ENCODE peak calls at places on chromosome 21, in ten cellular contexts. H, N, I, J, A, L, W, K, M and B are unnamed samples.

GRCh38 chr21:43734830-43735229 is 15.9 kb downstream of the PDXK start:
- DNase-seq in L (no peak), M (no peak), K (peak), W (no peak), A (no peak), H (no peak), J (no peak), I (no peak), N (no peak), B (peak)

GRCh38 chr21:17976139-17976538 is 157.0 kb upstream of the C21orf91 start:
- DNase-seq in M (no peak), L (no peak), H (no peak), I (no peak), N (no peak), J (no peak), W (no peak), K (no peak), A (peak), B (no peak)

GRCh38 chr21:32494946-32495703 is 82.6 kb downstream of the EVA1C start:
- DNase-seq in A (peak), K (no peak), M (peak), W (no peak), L (peak), H (peak), J (no peak), I (peak), N (no peak), B (no peak)

GRCh38 chr21:33217168-33217567 is 12.6 kb upstream of the IFNAR2 start:
- DNase-seq in A (no peak), H (no peak), W (no peak), N (no peak), L (no peak), K (no peak), M (no peak), I (no peak), J (no peak), B (no peak)

GRCh38 chr21:19522384-19522783 is 1118.8 kb upstream of the TMPRSS15 start:
- DNase-seq in K (no peak), W (no peak), L (no peak), M (no peak), H (no peak), J (no peak), N (no peak), I (no peak), A (no peak), B (no peak)

GRCh38 chr21:33027401-33028185 is 1.9 kb downstream of the OLIG2 start:
- DNase-seq in A (no peak), N (no peak), H (no peak), K (no peak), J (no peak), L (no peak), I (no peak), M (no peak), W (no peak), B (no peak)

GRCh38 chr21:32585970-32586369 is 647 bp upstream of the TCP10L start:
- DNase-seq in N (no peak), J (no peak), M (no peak), I (no peak), L (no peak), W (no peak), K (no peak), H (no peak), A (no peak), B (no peak)

GRCh38 chr21:30337644-30338170 is at the start of gene KRTAP27-1:
- DNase-seq in W (no peak), M (no peak), L (no peak), H (no peak), J (no peak), I (no peak), K (no peak), N (no peak), A (no peak), B (no peak)

GRCh38 chr21:32687946-32688345 is 39.9 kb downstream of the SYNJ1 start:
- DNase-seq in J (no peak), L (no peak), H (no peak), N (peak), I (no peak), A (no peak), M (no peak), W (no peak), K (no peak), B (no peak)

GRCh38 chr21:29005696-29006095 is 13.0 kb upstream of the LTN1 start:
- DNase-seq in J (no peak), L (no peak), A (no peak), W (no peak), M (no peak), I (no peak), H (no peak), K (no peak), N (no peak), B (no peak)

GRCh38 chr21:33924766-33925100 is 9.1 kb upstream of the ATP5PO start:
- DNase-seq in M (no peak), L (no peak), H (no peak), N (no peak), K (no peak), W (no peak), I (no peak), A (no peak), J (no peak), B (no peak)

GRCh38 chr21:33290441-33290840 is 24.3 kb downstream of the IL10RB start:
- DNase-seq in W (no peak), A (no peak), L (no peak), I (no peak), K (no peak), H (no peak), J (no peak), N (no peak), M (no peak), B (no peak)

GRCh38 chr21:30719401-30719800 is 824 bp upstream of the KRTAP21-3 start:
- DNase-seq in A (no peak), N (no peak), J (no peak), H (no peak), L (no peak), I (no peak), W (no peak), K (no peak), M (no peak), B (no peak)

GRCh38 chr21:22941779-22942178 is 1943.6 kb downstream of the NCAM2 start:
- DNase-seq in W (no peak), H (no peak), L (no peak), I (no peak), N (no peak), M (no peak), J (no peak), A (no peak), K (no peak), B (no peak)

GRCh38 chr21:14120091-14120734 is 90.5 kb downstream of the LIPI start:
- DNase-seq in W (no peak), I (peak), M (no peak), N (peak), H (no peak), A (peak), J (peak), K (no peak), L (no peak), B (no peak)

GRCh38 chr21:29448766-29449165 is 150.0 kb downstream of the BACH1 start:
- DNase-seq in A (no peak), M (no peak), N (no peak), K (no peak), H (no peak), I (no peak), W (no peak), J (no peak), L (no peak), B (no peak)

GRCh38 chr21:28240586-28240985 is 752.1 kb downstream of the LTN1 start:
- DNase-seq in H (peak), K (no peak), J (no peak), A (peak), W (no peak), I (no peak), L (no peak), N (no peak), M (no peak), B (no peak)

GRCh38 chr21:27154451-27155129 is 187.7 kb upstream of the ADAMTS5 start:
- DNase-seq in N (no peak), H (no peak), W (no peak), L (no peak), K (no peak), I (no peak), J (no peak), A (no peak), M (no peak), B (peak)

GRCh38 chr21:29187939-29188338 is 57.5 kb downstream of the MAP3K7CL start:
- DNase-seq in H (peak), M (peak), A (peak), L (peak), W (no peak), K (no peak), N (no peak), J (no peak), I (peak), B (peak)

GRCh38 chr21:32308696-32309095 is 10.0 kb downstream of the MRAP start:
- DNase-seq in K (no peak), L (no peak), H (no peak), M (no peak), A (no peak), I (peak), W (no peak), J (no peak), N (no peak), B (no peak)

GRCh38 chr21:15037894-15038293 is 26.9 kb downstream of the NRIP1 start:
- DNase-seq in J (no peak), A (no peak), L (no peak), K (no peak), N (no peak), W (no peak), H (no peak), I (no peak), M (no peak), B (no peak)

GRCh38 chr21:40832316-40832715 is 14.6 kb downstream of the DSCAM start:
- DNase-seq in K (no peak), A (no peak), N (no peak), I (no peak), H (no peak), W (no peak), J (no peak), L (no peak), M (no peak), B (no peak)

GRCh38 chr21:14482165-14482564 is 64.0 kb downstream of the SAMSN1 start:
- DNase-seq in A (no peak), W (peak), N (peak), L (no peak), H (no peak), J (no peak), I (no peak), K (no peak), M (no peak), B (no peak)

GRCh38 chr21:33828577-33828976 is 87.0 kb downstream of the ATP5PO start:
- DNase-seq in A (no peak), W (no peak), K (no peak), J (no peak), L (no peak), N (no peak), M (no peak), H (no peak), I (no peak), B (no peak)

GRCh38 chr21:41160036-41160435 is 7.9 kb upstream of the BACE2 start:
- DNase-seq in N (no peak), H (no peak), J (no peak), L (no peak), A (no peak), K (no peak), I (no peak), M (no peak), W (no peak), B (no peak)

GRCh38 chr21:38401527-38401926 is 96.8 kb downstream of the ERG start:
- DNase-seq in K (no peak), W (no peak), J (no peak), L (no peak), A (no peak), I (no peak), M (no peak), N (no peak), H (no peak), B (no peak)

GRCh38 chr21:38400195-38400695 is 98.0 kb downstream of the ERG start:
- DNase-seq in A (no peak), J (no peak), H (no peak), W (no peak), N (no peak), K (no peak), I (no peak), L (no peak), M (no peak), B (no peak)

GRCh38 chr21:38402795-38403194 is 95.5 kb downstream of the ERG start:
- DNase-seq in K (no peak), N (no peak), I (no peak), J (no peak), M (no peak), W (no peak), H (no peak), L (no peak), A (no peak), B (no peak)

GRCh38 chr21:38402291-38402690 is 96.0 kb downstream of the ERG start:
- DNase-seq in H (no peak), I (no peak), K (no peak), N (no peak), J (no peak), A (no peak), L (no peak), W (no peak), M (no peak), B (no peak)

DNA sequence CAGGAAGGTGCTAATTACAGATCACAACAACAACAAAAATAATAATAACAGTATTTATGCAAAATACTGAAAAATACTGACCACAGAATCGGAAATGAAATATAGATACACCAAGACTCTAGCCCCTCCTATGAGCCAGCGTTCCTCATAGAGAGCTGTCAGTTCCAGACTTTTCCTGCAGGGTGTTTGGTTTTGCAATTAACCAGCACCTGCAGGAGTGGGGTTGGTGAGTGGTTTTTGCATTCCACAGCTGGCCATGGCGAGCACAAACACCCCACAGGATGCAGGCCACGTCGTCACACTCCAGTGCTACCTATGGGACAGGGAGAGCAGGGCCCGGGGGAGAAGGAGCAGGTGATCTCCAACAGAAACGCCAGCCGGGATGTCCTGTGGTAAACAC is 94.1 kb downstream of the ERG start:
- DNase-seq in J (no peak), I (no peak), A (no peak), W (no peak), K (no peak), N (no peak), H (no peak), L (no peak), M (no peak), B (no peak)
- TF ChIP-seq CTCF in J (peak), I (no peak), A (no peak), W (no peak), K (no peak), N (no peak), H (peak), L (no peak), M (no peak), B (no peak)

GRCh38 chr21:16095005-16095404 is 365.2 kb downstream of the USP25 start:
- DNase-seq in J (no peak), A (no peak), H (no peak), W (no peak), L (no peak), K (no peak), N (no peak), M (no peak), I (no peak), B (no peak)
- H3K4me3 ChIP-seq in J (no peak), A (no peak), H (no peak), W (no peak), L (no peak), K (no peak), N (no peak), M (no peak), I (no peak), B (no peak)

GRCh38 chr21:42308161-42308913 is 6.9 kb downstream of the TFF3 start:
- DNase-seq in K (no peak), M (no peak), H (no peak), A (no peak), N (no peak), W (no peak), J (no peak), L (no peak), I (no peak), B (no peak)

GRCh38 chr21:42309753-42310213 is 5.4 kb downstream of the TFF3 start:
- DNase-seq in L (no peak), W (no peak), H (peak), M (no peak), N (peak), I (peak), K (no peak), A (peak), J (no peak), B (peak)

GRCh38 chr21:42310411-42311001 is 4.7 kb downstream of the TFF3 start:
- DNase-seq in K (no peak), A (no peak), M (no peak), I (no peak), L (no peak), J (no peak), H (no peak), W (no peak), N (no peak), B (no peak)

GRCh38 chr21:42307106-42307505 is 8.1 kb downstream of the TFF3 start:
- DNase-seq in L (no peak), N (no peak), W (no peak), M (no peak), A (no peak), K (no peak), I (no peak), J (no peak), H (no peak), B (no peak)

DNA sequence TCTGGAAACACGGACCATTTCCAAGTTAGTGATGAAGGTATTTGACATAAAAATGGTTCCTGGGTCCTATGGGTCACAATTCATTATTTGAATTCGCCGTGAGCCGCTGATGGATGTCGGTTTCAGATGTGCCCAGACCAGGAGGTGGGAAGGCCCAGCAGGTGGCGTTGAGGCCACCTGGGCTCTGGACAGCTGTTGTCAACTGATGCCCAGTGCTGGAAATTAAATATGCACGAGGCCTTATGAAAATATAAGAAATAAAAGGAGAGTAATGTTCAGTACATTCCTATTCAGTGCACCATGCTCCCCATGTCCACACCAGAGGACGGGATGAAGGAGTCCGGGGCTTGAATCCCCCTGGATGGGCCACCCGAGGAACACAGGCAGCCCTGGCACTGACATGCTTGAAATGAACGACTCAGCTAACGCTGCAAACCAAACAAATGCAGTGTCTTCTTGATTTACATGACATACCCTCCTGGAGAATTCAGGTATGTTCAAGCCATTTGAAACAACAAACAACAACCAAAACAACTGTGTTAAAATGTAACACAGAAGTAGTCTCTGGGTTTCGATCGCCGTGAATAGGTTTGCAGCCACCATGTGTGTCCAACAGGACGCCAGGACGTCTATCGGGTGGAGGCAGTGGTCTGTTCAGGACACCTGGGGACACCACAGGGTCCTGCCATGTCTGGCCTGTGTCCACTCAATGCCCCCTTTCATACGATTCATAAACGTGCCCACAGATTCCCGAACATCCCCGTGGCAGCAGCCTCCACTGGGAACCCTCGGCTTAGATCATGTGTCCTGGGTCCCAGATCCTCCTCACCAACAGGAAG is 6.1 kb downstream of the TFF3 start:
- DNase-seq in A (no peak), J (no peak), N (no peak), M (no peak), W (no peak), L (no peak), I (no peak), K (no peak), H (no peak), B (no peak)
- TF ChIP-seq CTCF in A (no peak), J (peak), N (no peak), M (no peak), W (no peak), L (no peak), I (no peak), K (no peak), H (no peak), B (no peak)

GRCh38 chr21:37435719-37436118 is 69.1 kb downstream of the DYRK1A start:
- DNase-seq in N (no peak), H (no peak), A (no peak), J (no peak), W (no peak), K (no peak), M (no peak), I (no peak), L (no peak), B (no peak)
- H3K4me3 ChIP-seq in N (no peak), H (no peak), A (no peak), J (no peak), W (peak), K (peak), M (peak), I (no peak), L (no peak), B (no peak)

GRCh38 chr21:44845418-44846200 is 27.7 kb upstream of the SUMO3 start:
- DNase-seq in H (no peak), A (peak), W (peak), K (no peak), J (no peak), N (peak), M (peak), L (no peak), I (peak), B (no peak)

GRCh38 chr21:44847261-44848056 is 26.0 kb downstream of the PTTG1IP start:
- DNase-seq in J (no peak), A (no peak), N (no peak), W (no peak), H (no peak), M (no peak), L (no peak), K (no peak), I (no peak), B (no peak)

GRCh38 chr21:44846485-44847260 is 26.8 kb downstream of the PTTG1IP start:
- DNase-seq in J (no peak), W (no peak), M (peak), I (peak), H (peak), A (peak), K (peak), N (peak), L (no peak), B (no peak)

GRCh38 chr21:44844256-44844655 is 26.4 kb upstream of the SUMO3 start:
- DNase-seq in W (no peak), N (no peak), L (no peak), J (no peak), I (no peak), A (no peak), M (no peak), H (no peak), K (no peak), B (no peak)

GRCh38 chr21:44846201-44846484 is 27.3 kb downstream of the PTTG1IP start:
- DNase-seq in N (no peak), H (no peak), M (no peak), L (no peak), I (no peak), K (no peak), J (no peak), A (no peak), W (no peak), B (no peak)
- TF ChIP-seq CTCF in N (no peak), H (no peak), M (no peak), L (no peak), I (no peak), K (no peak), J (no peak), A (no peak), W (no peak), B (no peak)

GRCh38 chr21:39535646-39536437 is 76.9 kb upstream of the B3GALT5 start:
- DNase-seq in J (no peak), H (no peak), I (no peak), M (no peak), N (no peak), W (no peak), K (no peak), L (no peak), A (no peak), B (no peak)

GRCh38 chr21:39537571-39537970 is 75.2 kb upstream of the B3GALT5 start:
- DNase-seq in A (no peak), W (no peak), M (no peak), J (no peak), I (no peak), N (no peak), K (no peak), L (no peak), H (no peak), B (no peak)

GRCh38 chr21:39538453-39539042 is 74.2 kb upstream of the B3GALT5 start:
- DNase-seq in H (no peak), A (no peak), M (no peak), I (no peak), K (no peak), L (no peak), N (no peak), J (no peak), W (no peak), B (no peak)

GRCh38 chr21:39533545-39534226 is 79.1 kb upstream of the B3GALT5 start:
- DNase-seq in W (no peak), I (no peak), K (no peak), A (no peak), H (no peak), L (no peak), N (no peak), M (no peak), J (no peak), B (no peak)

DNA sequence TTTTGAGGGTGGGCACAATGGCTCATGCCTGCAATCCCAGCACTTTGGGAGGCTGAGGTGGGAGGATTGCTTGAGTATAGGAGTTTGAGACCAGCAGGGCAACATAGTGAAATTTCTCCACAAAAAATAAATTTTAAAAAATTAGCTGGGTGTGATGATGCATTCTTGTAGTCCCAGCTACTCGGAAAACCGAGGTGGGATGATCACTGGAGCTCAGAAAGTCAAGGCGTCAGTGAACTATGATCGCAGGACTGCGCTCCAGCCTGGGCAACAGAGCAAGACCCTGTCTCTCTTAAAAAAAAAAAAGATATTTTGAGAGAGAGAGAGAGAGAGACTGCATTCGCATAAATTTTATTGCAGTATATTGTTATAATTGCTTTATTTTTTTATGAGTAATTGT is 75.9 kb upstream of the B3GALT5 start:
- DNase-seq in L (no peak), I (no peak), N (no peak), H (no peak), M (no peak), A (no peak), K (no peak), W (no peak), J (no peak), B (no peak)
- H3K4me3 ChIP-seq in L (no peak), I (no peak), N (no peak), H (no peak), M (no peak), A (no peak), K (no peak), W (no peak), J (no peak), B (no peak)